ENCODE peak calls at places on chromosomes 7 and 10, in ten cellular contexts. U, W, N, P, H, B, Z, E, Q and C are unnamed samples.

GRCh38 chr7:86295526-86295925 is 348.2 kb upstream of the GRM3 start:
- DNase-seq in N (no peak), B (no peak), P (no peak), E (no peak), Q (no peak), Z (no peak), W (no peak), H (no peak), U (no peak), C (no peak)

GRCh38 chr7:17971392-17971791 is 31.1 kb upstream of the SNX13 start:
- DNase-seq in E (no peak), Z (no peak), Q (no peak), B (peak; percentile 50), W (peak; percentile 33), U (peak; percentile 46), N (no peak), H (peak; percentile 16), P (no peak), C (no peak)

GRCh38 chr7:1967512-1968396 is 265.0 kb downstream of the MAD1L1 start:
- DNase-seq in P (no peak), H (no peak), W (no peak), E (no peak), N (no peak), Z (no peak), B (no peak), U (no peak), Q (no peak), C (no peak)

GRCh38 chr7:151006590-151007300 is 15.9 kb downstream of the NOS3 start:
- DNase-seq in U (no peak), P (no peak), Z (no peak), W (no peak), Q (no peak), E (peak; percentile 24), N (no peak), H (no peak), B (no peak), C (no peak)

GRCh38 chr10:88990528-88991160 is at the start of gene FAS:
- DNase-seq in P (peak; percentile 96), H (peak; percentile 78), E (peak; percentile 63), W (peak; percentile 57), N (peak; percentile 89), B (peak; percentile 73), Q (peak; percentile 65), U (peak; percentile 53), Z (peak; percentile 37), C (peak; percentile 82)

GRCh38 chr10:7789390-7789789 is 1.4 kb downstream of the ATP5F1C start:
- DNase-seq in P (peak; percentile 12), E (no peak), N (no peak), U (peak; percentile 17), Z (no peak), H (peak; percentile 46), W (peak; percentile 48), Q (peak; percentile 63), B (peak; percentile 17), C (no peak)

GRCh38 chr10:52597189-52597863 is 175.3 kb downstream of the MBL2 start:
- DNase-seq in W (no peak), Q (no peak), Z (no peak), E (no peak), U (peak; percentile 56), H (peak; percentile 15), N (no peak), P (no peak), B (peak; percentile 41), C (no peak)

GRCh38 chr7:81769891-81770818 is at the start of gene HGF:
- DNase-seq in B (peak; percentile 91), N (no peak), E (peak; percentile 49), U (peak; percentile 38), H (peak; percentile 83), Q (peak; percentile 36), W (peak; percentile 87), Z (no peak), P (no peak), C (no peak)

GRCh38 chr10:17465328-17466125 is 11.1 kb upstream of the ST8SIA6 start:
- DNase-seq in U (no peak), B (no peak), Q (no peak), Z (no peak), H (no peak), E (no peak), W (no peak), P (no peak), N (no peak), C (no peak)

GRCh38 chr7:155738652-155739537 is 73.4 kb downstream of the SHH start:
- DNase-seq in H (peak; percentile 74), E (peak; percentile 57), B (peak; percentile 83), U (peak; percentile 75), W (peak; percentile 76), N (peak; percentile 90), Q (peak; percentile 76), Z (peak; percentile 30), P (peak; percentile 60), C (peak; percentile 70)

GRCh38 chr7:73828107-73828803 is 2.5 kb upstream of the CLDN4 start:
- DNase-seq in Z (no peak), E (no peak), B (peak; percentile 36), N (no peak), W (peak; percentile 64), Q (peak; percentile 93), U (peak; percentile 69), P (peak; percentile 87), H (peak; percentile 73), C (no peak)

GRCh38 chr10:89301721-89302445 is at the start of gene IFIT2:
- DNase-seq in H (peak; percentile 88), W (peak; percentile 80), B (peak; percentile 82), Q (no peak), N (peak; percentile 59), U (peak; percentile 87), E (no peak), Z (no peak), P (peak; percentile 66), C (peak; percentile 49)

GRCh38 chr10:102397222-102398171 is 2.0 kb downstream of the NFKB2 start:
- DNase-seq in Z (no peak), N (no peak), Q (no peak), E (no peak), U (no peak), W (no peak), B (no peak), H (no peak), P (no peak), C (no peak)

GRCh38 chr7:158257516-158258410 is 329.9 kb downstream of the PTPRN2 start:
- DNase-seq in N (no peak), E (no peak), B (no peak), Q (no peak), H (no peak), W (no peak), U (no peak), Z (no peak), P (no peak), C (no peak)

GRCh38 chr7:158260567-158261361 is 326.9 kb downstream of the PTPRN2 start:
- DNase-seq in E (no peak), H (no peak), B (no peak), W (no peak), U (no peak), N (no peak), Z (no peak), P (no peak), Q (no peak), C (no peak)

GRCh38 chr7:158259671-158260423 is 327.8 kb downstream of the PTPRN2 start:
- DNase-seq in B (no peak), U (no peak), E (no peak), W (no peak), Q (no peak), Z (no peak), P (no peak), H (no peak), N (no peak), C (no peak)

GRCh38 chr7:158258411-158259130 is 329.1 kb downstream of the PTPRN2 start:
- DNase-seq in N (no peak), Q (no peak), B (no peak), Z (no peak), W (no peak), U (no peak), P (no peak), H (no peak), E (no peak), C (no peak)

DNA sequence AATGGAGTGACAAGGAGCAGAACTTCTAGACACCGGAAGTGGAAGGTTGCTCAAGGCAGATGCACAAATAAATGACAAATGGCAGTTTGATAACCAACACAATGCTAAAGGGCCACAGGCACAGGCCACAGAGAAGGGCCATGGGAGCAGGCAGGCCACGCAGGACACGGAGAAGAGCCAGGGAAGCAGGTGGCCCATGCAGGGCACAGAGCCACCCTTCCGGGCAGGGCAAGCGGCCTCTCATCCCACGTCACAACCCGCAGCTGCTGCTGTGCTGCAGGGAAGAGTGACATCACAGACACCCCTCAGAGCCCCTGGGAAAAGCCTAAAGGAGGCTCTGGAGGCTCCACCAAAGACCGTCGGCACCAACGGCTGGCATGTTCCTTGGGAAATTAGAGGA is 328.5 kb downstream of the PTPRN2 start:
- DNase-seq in N (no peak), P (no peak), E (no peak), Z (no peak), W (no peak), U (no peak), B (no peak), H (no peak), Q (no peak), C (no peak)
- H2AFZ ChIP-seq in N (no peak overlapping the region), P (no peak overlapping the region), E (no peak overlapping the region), Z (no peak overlapping the region), W (no peak overlapping the region), U (no peak overlapping the region), B (no peak overlapping the region), H (no peak overlapping the region), Q (no peak overlapping the region), C (no peak overlapping the region)

GRCh38 chr10:115093776-115094361 is 704 bp downstream of the ATRNL1 start:
- DNase-seq in Q (peak; percentile 85), E (peak; percentile 70), N (no peak), W (no peak), Z (peak; percentile 20), U (no peak), P (peak; percentile 2), H (peak; percentile 27), B (peak; percentile 11), C (no peak)
- H3K9ac ChIP-seq in Q (peak overlapping the region; percentile 41), E (peak overlapping the region; percentile 30), N (no peak overlapping the region), W (no peak overlapping the region), Z (peak overlapping the region; percentile 91), U (no peak overlapping the region), P (no peak overlapping the region), H (no peak overlapping the region), B (no peak overlapping the region), C (peak overlapping the region; percentile 61)

DNA sequence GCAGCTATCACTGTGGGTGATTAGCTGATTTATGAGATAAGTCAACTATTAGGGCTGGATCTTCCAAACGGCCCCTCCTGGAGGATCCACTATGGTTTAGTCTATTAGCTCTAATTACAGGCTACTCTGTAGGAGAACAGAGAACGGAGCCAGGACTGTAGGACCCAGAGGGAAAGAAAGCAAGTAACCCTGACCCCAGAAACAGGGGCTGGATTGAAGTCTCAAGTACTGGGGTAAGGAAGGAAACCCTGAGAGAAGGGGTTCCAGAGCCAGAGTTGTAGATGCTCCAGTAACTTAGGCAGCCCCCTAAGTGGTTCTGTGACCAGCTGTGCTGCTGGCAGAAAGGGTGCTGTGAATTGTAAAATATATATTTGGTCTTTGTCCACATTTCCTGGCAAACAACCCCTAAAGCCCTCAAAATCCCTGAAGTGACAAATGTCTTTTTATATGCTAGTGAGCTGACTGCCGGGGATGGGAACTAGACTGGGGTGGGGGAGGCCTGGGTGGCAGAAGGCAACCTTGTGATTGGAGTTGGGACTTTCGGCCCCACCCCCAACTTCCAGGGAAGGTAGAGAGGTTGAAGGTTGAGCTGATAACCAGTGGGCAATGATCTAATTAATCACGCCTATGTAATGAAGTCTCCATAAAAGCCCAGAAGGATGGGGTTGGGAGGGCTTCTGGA is 2.8 kb downstream of the EPHA1 start:
- DNase-seq in U (no peak), P (no peak), Q (no peak), H (no peak), B (peak; percentile 45), E (peak; percentile 89), N (no peak), Z (no peak), W (no peak), C (no peak)
- H2AFZ ChIP-seq in U (no peak overlapping the region), P (no peak overlapping the region), Q (no peak overlapping the region), H (no peak overlapping the region), B (no peak overlapping the region), E (no peak overlapping the region), N (no peak overlapping the region), Z (peak overlapping the region; percentile 51), W (no peak overlapping the region), C (no peak overlapping the region)

GRCh38 chr10:125057158-125058001 is 103.0 kb downstream of the CTBP2 start:
- DNase-seq in Z (peak; percentile 96), H (peak; percentile 98), Q (peak; percentile 78), W (peak; percentile 99), E (no peak), N (no peak), B (peak; percentile 99), U (peak; percentile 99), P (peak; percentile 56), C (no peak)
- H3K9ac ChIP-seq in Z (no peak overlapping the region), H (peak overlapping the region; percentile 76), Q (peak overlapping the region; percentile 46), W (peak overlapping the region; percentile 33), E (no peak overlapping the region), N (no peak overlapping the region), B (peak overlapping the region; percentile 72), U (peak overlapping the region; percentile 86), P (no peak overlapping the region), C (no peak overlapping the region)